ENCODE peak calls at places on chromosomes 16 and 17, in four cellular contexts. One of them, this sample, is unnamed.

GRCh38 chr16:85462405-85463227 is 150.5 kb upstream of the GSE1 start:
- DNase-seq in BE2C: peak
- DNase-seq in neural crest cell: no peak
- DNase-seq in mammary epithelial cell: no peak
- DNase-seq in this sample: peak

GRCh38 chr17:80352216-80352895 is 62.6 kb upstream of the ENDOV start:
- DNase-seq in neural crest cell: no peak
- DNase-seq in BE2C: no peak
- DNase-seq in mammary epithelial cell: no peak
- DNase-seq in this sample: no peak

GRCh38 chr17:33229028-33229427 is 64.1 kb downstream of the ASIC2 start:
- DNase-seq in BE2C: no peak
- DNase-seq in neural crest cell: no peak
- DNase-seq in mammary epithelial cell: no peak
- DNase-seq in this sample: no peak

GRCh38 chr16:89921699-89922476 is 1.3 kb upstream of the TUBB3 start:
- DNase-seq in neural crest cell: peak
- DNase-seq in BE2C: peak
- DNase-seq in mammary epithelial cell: peak
- DNase-seq in this sample: peak

GRCh38 chr17:43030137-43030767 is 5.2 kb downstream of the RND2 start:
- DNase-seq in mammary epithelial cell: no peak
- DNase-seq in BE2C: peak
- DNase-seq in neural crest cell: no peak
- DNase-seq in this sample: no peak

GRCh38 chr17:48505788-48506187 is 25.0 kb downstream of the HOXB1 start:
- DNase-seq in BE2C: no peak
- DNase-seq in mammary epithelial cell: peak
- DNase-seq in neural crest cell: no peak
- DNase-seq in this sample: no peak

GRCh38 chr16:3668626-3669025 is 14.1 kb downstream of the DNASE1 start:
- DNase-seq in BE2C: no peak
- DNase-seq in mammary epithelial cell: no peak
- DNase-seq in neural crest cell: no peak
- DNase-seq in this sample: no peak

GRCh38 chr16:46790599-46791270 is 40.2 kb downstream of the C16orf87 start:
- DNase-seq in BE2C: no peak
- DNase-seq in neural crest cell: no peak
- DNase-seq in mammary epithelial cell: no peak
- DNase-seq in this sample: no peak

GRCh38 chr17:67051837-67052236 is 7.5 kb downstream of the CACNG1 start:
- DNase-seq in neural crest cell: no peak
- DNase-seq in mammary epithelial cell: no peak
- DNase-seq in BE2C: no peak
- DNase-seq in this sample: no peak

GRCh38 chr17:81966343-81967243 is 5.6 kb upstream of the NOTUM start:
- DNase-seq in BE2C: peak
- DNase-seq in mammary epithelial cell: no peak
- DNase-seq in neural crest cell: peak
- DNase-seq in this sample: peak

GRCh38 chr17:61450641-61451537 is 1.3 kb upstream of the TBX4 start:
- DNase-seq in neural crest cell: no peak
- DNase-seq in BE2C: no peak
- DNase-seq in mammary epithelial cell: no peak
- DNase-seq in this sample: no peak

GRCh38 chr16:70331588-70332358 is 14.9 kb upstream of the DDX19A start:
- DNase-seq in neural crest cell: peak
- DNase-seq in mammary epithelial cell: no peak
- DNase-seq in BE2C: peak
- DNase-seq in this sample: peak

GRCh38 chr17:17125136-17126084 is 80.7 kb downstream of the PLD6 start:
- DNase-seq in BE2C: no peak
- DNase-seq in neural crest cell: no peak
- DNase-seq in mammary epithelial cell: no peak
- DNase-seq in this sample: peak

GRCh38 chr16:82300374-82300936 is 130.4 kb upstream of the MPHOSPH6 start:
- DNase-seq in neural crest cell: no peak
- DNase-seq in BE2C: no peak
- DNase-seq in mammary epithelial cell: no peak
- DNase-seq in this sample: no peak

GRCh38 chr17:14843086-14843795 is 421.9 kb downstream of the PMP22 start:
- DNase-seq in BE2C: no peak
- DNase-seq in mammary epithelial cell: no peak
- DNase-seq in neural crest cell: no peak
- DNase-seq in this sample: no peak

GRCh38 chr17:9465216-9465921 is 110.3 kb downstream of the STX8 start:
- DNase-seq in neural crest cell: no peak
- DNase-seq in mammary epithelial cell: no peak
- DNase-seq in BE2C: no peak
- DNase-seq in this sample: no peak

GRCh38 chr16:52786105-52786504 is 239.2 kb upstream of the TOX3 start:
- DNase-seq in BE2C: no peak
- DNase-seq in mammary epithelial cell: no peak
- DNase-seq in neural crest cell: no peak
- DNase-seq in this sample: no peak

GRCh38 chr17:66714046-66715023 is 120.6 kb upstream of the CACNG5 start:
- DNase-seq in BE2C: no peak
- DNase-seq in neural crest cell: no peak
- DNase-seq in mammary epithelial cell: no peak
- DNase-seq in this sample: no peak

GRCh38 chr17:49848739-49849138 is 870 bp upstream of the TAC4 start:
- DNase-seq in BE2C: no peak
- DNase-seq in mammary epithelial cell: no peak
- DNase-seq in neural crest cell: no peak
- DNase-seq in this sample: no peak

GRCh38 chr17:67602974-67603373 is 114.8 kb upstream of the NOL11 start:
- DNase-seq in mammary epithelial cell: peak
- DNase-seq in neural crest cell: no peak
- DNase-seq in BE2C: peak
- DNase-seq in this sample: peak

GRCh38 chr17:47815106-47815918 is 6.3 kb downstream of the OSBPL7 start:
- DNase-seq in mammary epithelial cell: no peak
- DNase-seq in BE2C: no peak
- DNase-seq in neural crest cell: no peak
- DNase-seq in this sample: no peak

GRCh38 chr16:27317320-27317719 is 3.5 kb downstream of the IL4R start:
- DNase-seq in BE2C: no peak
- DNase-seq in neural crest cell: no peak
- DNase-seq in mammary epithelial cell: peak
- DNase-seq in this sample: no peak

GRCh38 chr16:23435500-23435899 is 17.5 kb downstream of the COG7 start:
- DNase-seq in neural crest cell: peak
- DNase-seq in mammary epithelial cell: peak
- DNase-seq in BE2C: peak
- DNase-seq in this sample: peak

GRCh38 chr16:10368984-10369551 is 16.8 kb upstream of the ATF7IP2 start:
- DNase-seq in BE2C: no peak
- DNase-seq in mammary epithelial cell: peak
- DNase-seq in neural crest cell: no peak
- DNase-seq in this sample: no peak

GRCh38 chr16:72558501-72558900 is 386.5 kb upstream of the PMFBP1 start:
- DNase-seq in mammary epithelial cell: no peak
- DNase-seq in neural crest cell: no peak
- DNase-seq in BE2C: no peak
- DNase-seq in this sample: no peak

GRCh38 chr17:78517421-78517820 is 59.8 kb downstream of the DNAH17 start:
- DNase-seq in neural crest cell: no peak
- DNase-seq in BE2C: peak
- DNase-seq in mammary epithelial cell: no peak
- DNase-seq in this sample: no peak

GRCh38 chr17:39752241-39752831 is 14.6 kb downstream of the GRB7 start:
- DNase-seq in BE2C: no peak
- DNase-seq in neural crest cell: no peak
- DNase-seq in mammary epithelial cell: no peak
- DNase-seq in this sample: no peak

GRCh38 chr16:67150833-67151396 is at the start of gene B3GNT9:
- DNase-seq in neural crest cell: peak
- DNase-seq in BE2C: peak
- DNase-seq in mammary epithelial cell: no peak
- DNase-seq in this sample: peak

GRCh38 chr16:797120-797420 is 3.5 kb downstream of the GNG13 start:
- DNase-seq in neural crest cell: no peak
- DNase-seq in mammary epithelial cell: no peak
- DNase-seq in BE2C: no peak
- DNase-seq in this sample: no peak

DNA sequence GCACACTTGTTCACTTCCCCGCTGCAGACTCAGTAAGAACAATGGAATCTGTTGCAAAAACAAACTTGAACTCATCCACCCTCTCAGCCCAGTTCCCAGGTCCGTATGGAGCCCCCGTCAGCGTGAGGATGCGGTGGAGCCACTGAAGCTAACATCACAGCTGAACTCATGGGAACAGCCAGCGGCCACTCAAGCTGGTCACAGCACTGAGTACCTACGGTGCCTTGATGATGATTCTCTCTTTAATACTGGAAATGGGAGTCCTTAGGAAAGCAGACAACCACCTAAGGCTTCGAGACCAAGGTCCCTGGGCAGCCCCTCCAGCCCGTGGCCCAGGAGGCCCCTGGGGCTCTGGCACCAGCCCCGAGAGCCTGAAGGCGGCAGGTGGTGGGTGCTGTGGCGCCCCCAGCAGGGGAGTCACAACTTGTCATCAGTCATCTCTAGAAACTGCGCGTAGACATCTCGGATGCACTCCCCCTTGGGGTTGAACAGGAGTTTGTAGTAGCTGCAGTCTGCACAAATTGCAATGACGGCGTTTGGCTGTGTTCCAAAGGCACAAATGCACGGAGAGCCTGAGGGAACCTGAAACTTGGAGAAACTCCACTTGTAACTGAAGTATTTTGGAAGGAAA is 31.0 kb upstream of the RHOT1 start:
- DNase-seq in mammary epithelial cell: no peak
- DNase-seq in BE2C: peak
- DNase-seq in neural crest cell: no peak
- DNase-seq in this sample: peak
- TF ChIP-seq CTCF in mammary epithelial cell: no peak
- TF ChIP-seq CTCF in BE2C: peak
- TF ChIP-seq CTCF in neural crest cell: peak
- TF ChIP-seq CTCF in this sample: peak

GRCh38 chr17:69723741-69724140 is 309.2 kb downstream of the MAP2K6 start:
- DNase-seq in neural crest cell: no peak
- DNase-seq in BE2C: no peak
- DNase-seq in mammary epithelial cell: peak
- DNase-seq in this sample: no peak
- TF ChIP-seq CTCF in neural crest cell: no peak
- TF ChIP-seq CTCF in BE2C: no peak
- TF ChIP-seq CTCF in mammary epithelial cell: peak
- TF ChIP-seq CTCF in this sample: no peak

GRCh38 chr16:6160871-6161270 is 1063.3 kb upstream of the EEF2KMT start:
- DNase-seq in mammary epithelial cell: no peak
- DNase-seq in neural crest cell: no peak
- DNase-seq in BE2C: no peak
- DNase-seq in this sample: no peak

GRCh38 chr16:6170022-6170421 is 1072.4 kb upstream of the EEF2KMT start:
- DNase-seq in mammary epithelial cell: no peak
- DNase-seq in BE2C: no peak
- DNase-seq in neural crest cell: no peak
- DNase-seq in this sample: no peak

GRCh38 chr16:6160303-6160702 is 1062.7 kb upstream of the EEF2KMT start:
- DNase-seq in BE2C: no peak
- DNase-seq in neural crest cell: no peak
- DNase-seq in mammary epithelial cell: no peak
- DNase-seq in this sample: no peak

DNA sequence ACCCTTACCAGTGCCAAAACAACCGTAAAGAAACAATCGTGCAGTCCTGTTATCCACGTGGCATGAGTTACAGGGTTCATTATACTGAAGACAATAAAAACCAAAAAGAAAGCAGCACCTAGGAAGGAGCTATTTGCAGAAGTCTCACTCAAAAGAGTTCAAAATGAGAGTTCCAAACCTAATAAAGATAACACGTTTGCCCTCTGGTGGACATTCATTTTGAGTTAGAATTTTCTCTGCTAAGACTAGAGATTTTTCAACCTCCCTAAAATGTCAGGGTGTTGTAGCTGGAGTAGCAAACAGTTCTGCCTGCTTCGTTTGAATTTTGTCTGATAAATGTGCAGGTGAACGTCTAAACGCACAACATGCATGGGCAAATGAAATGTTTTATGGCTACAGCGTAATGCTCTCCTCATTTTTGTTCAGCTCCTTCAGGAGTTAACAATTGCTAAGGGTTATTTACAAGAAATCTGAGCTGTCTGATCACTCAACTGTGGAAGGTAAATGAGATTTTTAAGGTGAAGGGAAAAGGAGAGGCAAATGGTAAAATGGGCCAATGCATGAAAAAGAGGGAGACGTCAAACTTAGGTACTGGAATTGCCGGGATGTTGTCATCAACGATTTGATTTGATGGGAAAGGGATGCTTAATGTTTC is 1067.9 kb upstream of the EEF2KMT start:
- DNase-seq in BE2C: no peak
- DNase-seq in neural crest cell: no peak
- DNase-seq in mammary epithelial cell: no peak
- DNase-seq in this sample: no peak
- TF ChIP-seq CTCF in BE2C: no peak
- TF ChIP-seq CTCF in neural crest cell: peak
- TF ChIP-seq CTCF in mammary epithelial cell: no peak
- TF ChIP-seq CTCF in this sample: peak

GRCh38 chr17:75207760-75208159 is 2.3 kb downstream of the NUP85 start:
- DNase-seq in BE2C: no peak
- DNase-seq in neural crest cell: no peak
- DNase-seq in mammary epithelial cell: no peak
- DNase-seq in this sample: no peak

GRCh38 chr17:75205793-75206163 is 299 bp downstream of the NUP85 start:
- DNase-seq in neural crest cell: no peak
- DNase-seq in mammary epithelial cell: no peak
- DNase-seq in BE2C: no peak
- DNase-seq in this sample: no peak

GRCh38 chr17:75208161-75208560 is 2.7 kb downstream of the NUP85 start:
- DNase-seq in BE2C: no peak
- DNase-seq in mammary epithelial cell: no peak
- DNase-seq in neural crest cell: no peak
- DNase-seq in this sample: no peak

GRCh38 chr17:75209061-75209460 is 3.6 kb downstream of the NUP85 start:
- DNase-seq in mammary epithelial cell: no peak
- DNase-seq in neural crest cell: no peak
- DNase-seq in BE2C: no peak
- DNase-seq in this sample: no peak

DNA sequence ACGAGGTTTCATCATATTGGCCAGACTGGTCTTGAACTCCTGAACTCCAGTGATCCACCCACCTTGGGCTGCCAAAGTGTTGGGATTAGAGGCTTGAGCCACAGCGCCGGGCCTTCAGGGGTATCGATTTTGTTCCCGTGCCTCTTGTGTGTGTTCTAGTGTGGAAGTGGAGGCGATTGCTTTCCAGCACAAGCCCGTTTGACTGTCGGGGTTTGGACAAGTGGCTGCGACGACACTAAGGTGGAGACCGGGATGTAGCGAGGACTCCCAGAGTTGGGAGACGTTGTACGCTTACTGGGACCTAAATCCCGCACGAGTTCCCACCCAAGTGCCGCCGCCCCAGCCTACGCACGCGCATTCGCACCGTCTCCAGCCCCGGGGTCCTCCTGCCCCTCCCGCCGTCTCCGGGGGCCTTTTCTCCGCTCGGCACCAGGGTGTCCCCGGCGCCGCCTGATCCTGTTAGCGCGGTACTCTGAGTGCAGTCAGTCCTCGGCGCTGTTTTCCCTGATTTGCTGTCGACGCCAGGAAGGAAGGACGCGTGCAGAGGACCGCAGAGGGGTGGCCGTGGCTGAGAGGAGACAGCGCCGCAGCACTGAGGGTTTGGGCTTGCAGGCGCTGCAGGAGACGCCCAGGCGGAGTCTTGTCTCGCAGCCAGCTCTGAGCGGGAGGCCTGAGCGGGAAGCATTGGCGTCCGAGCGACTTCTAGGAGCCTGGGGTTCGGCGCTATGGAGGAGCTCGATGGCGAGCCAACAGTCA is at the start of gene NUP85:
- DNase-seq in mammary epithelial cell: peak
- DNase-seq in BE2C: peak
- DNase-seq in neural crest cell: peak
- DNase-seq in this sample: peak
- TF ChIP-seq CTCF in mammary epithelial cell: no peak
- TF ChIP-seq CTCF in BE2C: no peak
- TF ChIP-seq CTCF in neural crest cell: no peak
- TF ChIP-seq CTCF in this sample: no peak